ENCODE peak calls at places on chromosomes 4 and X, in six cellular contexts. L is transverse colon, F is upper lobe of left lung, T is suprapubic skin, G is SK-N-SH, X is sigmoid colon. Y is an unnamed sample. For H3K4me1, the result is how much of the 10 kb centered on the place peaks cover.

GRCh38 chr4:74473155-74473811 is 28.3 kb downstream of the AREG start:
- DNase-seq in T (no peak), X (no peak), L (no peak), F (peak), G (no peak), Y (peak)

GRCh38 chr4:129783596-129783995 is 687.6 kb downstream of the C4orf33 start:
- DNase-seq in G (no peak), L (no peak), F (no peak), X (no peak), T (no peak), Y (no peak)

GRCh38 chr4:94895081-94895480 is 137.3 kb downstream of the BMPR1B start:
- DNase-seq in G (no peak), T (no peak), L (no peak), X (no peak), F (no peak), Y (no peak)

GRCh38 chrX:94722578-94722977 is 1048.6 kb downstream of the FAM133A start:
- DNase-seq in T (no peak), G (no peak), F (no peak), L (no peak), X (no peak), Y (no peak)

GRCh38 chrX:13153796-13154195 is 109.4 kb upstream of the FAM9C start:
- DNase-seq in G (no peak), L (no peak), F (no peak), X (no peak), T (no peak), Y (no peak)

GRCh38 chr4:176277162-176277904 is 8.3 kb upstream of the ASB5 start:
- DNase-seq in T (no peak), F (peak), X (peak), L (peak), G (peak), Y (peak)

GRCh38 chr4:52091811-52092210 is 40.7 kb downstream of the SPATA18 start:
- DNase-seq in L (no peak), G (no peak), T (no peak), F (no peak), X (no peak), Y (no peak)

GRCh38 chr4:90852232-90852631 is 725.0 kb downstream of the CCSER1 start:
- DNase-seq in G (no peak), T (no peak), F (no peak), L (no peak), X (no peak), Y (no peak)

GRCh38 chrX:110853610-110854009 is 58.0 kb upstream of the CHRDL1 start:
- DNase-seq in G (peak), L (no peak), T (no peak), X (no peak), F (no peak), Y (no peak)

GRCh38 chrX:13147147-13147546 is 102.7 kb upstream of the FAM9C start:
- DNase-seq in L (no peak), F (no peak), X (no peak), G (no peak), T (no peak), Y (no peak)

GRCh38 chr4:135098061-135098460 is 896.5 kb upstream of the PABPC4L start:
- DNase-seq in G (no peak), L (no peak), X (no peak), T (no peak), F (no peak), Y (no peak)

GRCh38 chrX:69024287-69024686 is 141.0 kb downstream of the PJA1 start:
- DNase-seq in G (no peak), L (no peak), X (no peak), T (no peak), F (no peak), Y (no peak)

GRCh38 chr4:18318682-18319410 is 297.3 kb upstream of the LCORL start:
- DNase-seq in T (no peak), F (no peak), L (no peak), G (peak), X (no peak), Y (peak)

GRCh38 chr4:40992472-40993298 is 221.7 kb downstream of the APBB2 start:
- DNase-seq in T (no peak), F (no peak), G (no peak), L (no peak), X (no peak), Y (no peak)

GRCh38 chr4:41880840-41881831 is 54.1 kb upstream of the TMEM33 start:
- DNase-seq in G (peak), X (no peak), T (no peak), L (no peak), F (no peak), Y (no peak)

GRCh38 chrX:137031517-137032377 is 2.0 kb downstream of the GPR101 start:
- DNase-seq in T (no peak), L (peak), X (no peak), F (no peak), G (peak), Y (no peak)

GRCh38 chrX:153569475-153569874 is 29.5 kb downstream of the CCNQ start:
- DNase-seq in T (no peak), F (no peak), L (no peak), G (no peak), X (no peak), Y (no peak)

GRCh38 chr4:163269156-163269555 is 63.2 kb downstream of the NPY1R start:
- DNase-seq in G (no peak), X (no peak), L (no peak), T (no peak), F (no peak), Y (no peak)

GRCh38 chr4:3859571-3859970 is 93.4 kb downstream of the ADRA2C start:
- DNase-seq in G (no peak), L (no peak), X (no peak), T (no peak), F (no peak), Y (no peak)

DNA sequence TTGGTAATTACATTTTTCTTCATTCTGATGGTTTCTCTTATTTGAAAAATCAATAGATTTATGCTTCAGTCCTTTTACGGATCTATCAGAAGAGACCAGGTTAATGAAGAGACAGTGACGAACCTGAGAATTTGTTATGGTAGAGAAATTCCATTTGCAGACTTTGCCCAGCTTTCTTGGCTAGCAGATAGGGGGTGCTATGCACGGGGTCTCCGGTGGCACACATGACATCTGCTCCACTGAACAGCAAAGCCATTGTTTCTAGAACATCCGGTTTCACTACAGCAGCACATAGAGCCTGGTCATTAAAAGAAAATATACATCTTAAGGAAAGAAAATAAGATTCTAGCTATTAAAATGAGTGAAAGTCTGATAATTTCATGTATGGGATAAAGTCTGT is 85.1 kb downstream of the ARAP2 start:
- DNase-seq in G (peak), F (no peak), T (no peak), L (no peak), X (no peak), Y (no peak)
- TF ChIP-seq EP300 in G (no peak), F (no peak), T (no peak), L (no peak), X (no peak), Y (no peak)

GRCh38 chr4:153638011-153638410 is 46.1 kb upstream of the TLR2 start:
- DNase-seq in X (no peak), G (no peak), T (no peak), L (no peak), F (no peak), Y (no peak)

GRCh38 chr4:153638999-153639398 is 45.1 kb upstream of the TLR2 start:
- DNase-seq in T (no peak), F (no peak), L (no peak), X (no peak), G (no peak), Y (no peak)

GRCh38 chr4:153640476-153640802 is 43.6 kb upstream of the TLR2 start:
- DNase-seq in G (no peak), T (no peak), X (no peak), F (no peak), L (no peak), Y (no peak)

GRCh38 chr4:153641532-153641931 is 42.5 kb upstream of the TLR2 start:
- DNase-seq in T (no peak), X (no peak), G (no peak), F (no peak), L (no peak), Y (no peak)

GRCh38 chr4:153639556-153640475 is 44.3 kb upstream of the TLR2 start:
- DNase-seq in G (no peak), L (no peak), T (no peak), X (no peak), F (no peak), Y (no peak)
- TF ChIP-seq POLR2AphosphoS5 in G (no peak), L (no peak), T (no peak), X (no peak), F (no peak), Y (no peak)

DNA sequence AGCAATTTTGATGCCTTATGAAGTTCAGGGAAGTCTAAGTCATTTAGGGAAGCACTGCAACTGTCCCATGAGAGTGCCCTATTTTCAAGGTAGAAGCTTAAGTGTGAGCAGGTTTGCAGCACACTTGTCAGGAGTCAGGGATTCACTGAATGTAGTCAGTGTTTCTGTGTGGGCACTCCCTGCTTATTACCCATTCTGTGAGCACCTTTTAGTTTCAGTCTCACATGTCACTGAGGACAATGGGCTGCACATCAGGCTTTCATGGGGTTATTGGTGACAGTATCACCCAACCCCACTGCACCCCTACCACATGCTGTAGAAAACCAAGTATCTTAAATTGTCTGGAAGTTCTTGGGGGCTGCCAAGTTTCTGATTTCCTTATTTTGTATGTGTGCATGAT is 2.9 kb upstream of the CCNG2 start:
- DNase-seq in F (no peak), X (no peak), L (no peak), T (no peak), G (no peak), Y (no peak)
- H3K4me1 ChIP-seq in F (under half), X (under half), L (under half), T (under half), G (under half), Y (under half)

DNA sequence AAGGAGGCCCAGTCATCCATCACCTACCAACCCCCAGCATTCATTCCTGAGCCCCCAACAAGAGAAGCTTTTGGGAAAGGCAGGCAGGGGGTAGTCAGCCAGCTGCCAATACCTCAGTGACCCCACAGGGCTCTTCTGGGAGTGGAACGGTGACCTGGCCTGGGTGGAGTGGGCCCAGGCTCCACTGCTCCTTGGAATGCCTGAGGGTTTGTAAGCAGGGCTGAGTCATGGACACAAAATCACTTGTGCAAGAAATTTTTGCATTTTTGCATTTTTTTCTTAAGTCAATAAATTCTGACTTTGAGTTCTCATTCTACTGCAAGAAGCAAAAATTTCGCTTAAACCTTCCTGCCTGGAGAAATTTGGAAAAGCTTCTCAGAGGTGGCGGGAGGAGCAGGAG is 18.5 kb downstream of the SORCS2 start:
- DNase-seq in F (no peak), L (no peak), T (no peak), X (no peak), G (no peak), Y (no peak)
- TF ChIP-seq EP300 in F (no peak), L (no peak), T (no peak), X (no peak), G (no peak), Y (no peak)

GRCh38 chrX:39757971-39758370 is 339.8 kb downstream of the BCOR start:
- DNase-seq in G (no peak), L (no peak), X (no peak), T (no peak), F (no peak), Y (no peak)

GRCh38 chrX:39758791-39759525 is 338.8 kb downstream of the BCOR start:
- DNase-seq in L (no peak), T (no peak), F (no peak), G (no peak), X (peak), Y (no peak)

GRCh38 chrX:39762266-39762841 is 335.4 kb downstream of the BCOR start:
- DNase-seq in X (no peak), F (no peak), L (no peak), G (no peak), T (no peak), Y (no peak)

GRCh38 chrX:39760930-39761329 is 336.8 kb downstream of the BCOR start:
- DNase-seq in X (no peak), G (no peak), L (no peak), T (no peak), F (no peak), Y (no peak)

GRCh38 chrX:39759526-39760224 is 338.1 kb downstream of the BCOR start:
- DNase-seq in X (peak), T (no peak), G (peak), L (no peak), F (no peak), Y (peak)
- TF ChIP-seq POLR2AphosphoS5 in X (no peak), T (no peak), G (no peak), L (no peak), F (no peak), Y (no peak)

DNA sequence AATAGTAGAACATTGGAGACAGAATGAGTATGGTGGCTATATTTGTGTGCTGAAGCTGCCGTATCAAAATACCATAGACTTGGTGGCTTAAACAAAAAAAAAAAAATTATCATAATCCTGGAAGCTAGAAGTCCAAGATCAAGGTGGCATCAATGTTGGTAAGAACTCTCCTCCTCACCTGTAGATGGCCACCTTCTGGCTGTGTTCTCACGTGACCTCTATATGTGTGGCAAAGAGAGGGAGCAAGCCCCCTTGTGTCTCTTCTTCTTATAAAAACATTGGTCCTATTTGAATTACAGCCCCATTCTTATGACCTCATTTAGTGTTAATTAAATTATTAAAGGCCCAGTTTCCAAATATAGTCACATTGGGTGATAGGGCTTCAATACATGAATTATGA is 1640.9 kb upstream of the PCDH7 start:
- DNase-seq in L (no peak), X (no peak), T (no peak), G (no peak), F (no peak), Y (no peak)
- H3K4me1 ChIP-seq in L (under half), X (under half), T (under half), G (under half), F (under half), Y (under half)

GRCh38 chr4:78059524-78059889 is 2.4 kb downstream of the FRAS1 start:
- DNase-seq in X (peak), T (no peak), F (peak), G (peak), L (peak), Y (peak)

GRCh38 chr4:78058591-78059523 is 1.7 kb downstream of the FRAS1 start:
- DNase-seq in X (peak), G (peak), F (peak), L (peak), T (peak), Y (peak)

GRCh38 chr4:78057600-78058560 is 757 bp downstream of the FRAS1 start:
- DNase-seq in L (peak), X (peak), F (peak), T (peak), G (peak), Y (peak)

GRCh38 chr4:78057135-78057599 is at the start of gene FRAS1:
- DNase-seq in L (peak), G (peak), F (peak), T (peak), X (peak), Y (no peak)

GRCh38 chr4:78056265-78057129 is 626 bp upstream of the FRAS1 start:
- DNase-seq in L (peak), T (peak), F (peak), X (peak), G (peak), Y (peak)
- TF ChIP-seq EP300 in L (no peak), T (no peak), F (no peak), X (no peak), G (no peak), Y (no peak)

GRCh38 chr4:15778742-15779231 is 659 bp downstream of the CD38 start:
- DNase-seq in L (peak), T (no peak), X (peak), F (peak), G (no peak), Y (no peak)
- TF ChIP-seq POLR2AphosphoS5 in L (no peak), T (no peak), X (no peak), F (no peak), G (no peak), Y (no peak)

DNA sequence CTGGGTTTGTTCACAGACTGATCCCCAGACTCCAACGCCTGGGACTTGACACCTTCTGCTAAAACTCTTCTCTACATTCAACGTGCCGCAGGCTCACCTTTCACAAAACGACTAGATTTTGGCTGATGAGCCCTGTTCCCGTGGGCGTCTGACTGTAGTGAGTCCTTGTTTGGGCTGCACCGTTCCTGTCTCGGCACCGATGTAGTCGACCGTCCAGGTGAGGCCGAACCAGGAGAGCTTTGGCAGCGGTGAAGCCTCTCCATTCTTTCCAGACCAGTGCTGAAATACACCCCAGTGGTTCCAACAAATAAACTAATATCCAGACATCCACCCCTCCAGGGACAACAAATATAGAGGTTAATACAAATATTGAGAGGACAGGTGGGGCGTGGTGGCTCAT is 45.0 kb upstream of the TLR3 start:
- DNase-seq in G (no peak), F (no peak), X (no peak), T (no peak), L (no peak), Y (no peak)
- H3K4me1 ChIP-seq in G (under half), F (under half), X (under half), T (under half), L (under half), Y (under half)

DNA sequence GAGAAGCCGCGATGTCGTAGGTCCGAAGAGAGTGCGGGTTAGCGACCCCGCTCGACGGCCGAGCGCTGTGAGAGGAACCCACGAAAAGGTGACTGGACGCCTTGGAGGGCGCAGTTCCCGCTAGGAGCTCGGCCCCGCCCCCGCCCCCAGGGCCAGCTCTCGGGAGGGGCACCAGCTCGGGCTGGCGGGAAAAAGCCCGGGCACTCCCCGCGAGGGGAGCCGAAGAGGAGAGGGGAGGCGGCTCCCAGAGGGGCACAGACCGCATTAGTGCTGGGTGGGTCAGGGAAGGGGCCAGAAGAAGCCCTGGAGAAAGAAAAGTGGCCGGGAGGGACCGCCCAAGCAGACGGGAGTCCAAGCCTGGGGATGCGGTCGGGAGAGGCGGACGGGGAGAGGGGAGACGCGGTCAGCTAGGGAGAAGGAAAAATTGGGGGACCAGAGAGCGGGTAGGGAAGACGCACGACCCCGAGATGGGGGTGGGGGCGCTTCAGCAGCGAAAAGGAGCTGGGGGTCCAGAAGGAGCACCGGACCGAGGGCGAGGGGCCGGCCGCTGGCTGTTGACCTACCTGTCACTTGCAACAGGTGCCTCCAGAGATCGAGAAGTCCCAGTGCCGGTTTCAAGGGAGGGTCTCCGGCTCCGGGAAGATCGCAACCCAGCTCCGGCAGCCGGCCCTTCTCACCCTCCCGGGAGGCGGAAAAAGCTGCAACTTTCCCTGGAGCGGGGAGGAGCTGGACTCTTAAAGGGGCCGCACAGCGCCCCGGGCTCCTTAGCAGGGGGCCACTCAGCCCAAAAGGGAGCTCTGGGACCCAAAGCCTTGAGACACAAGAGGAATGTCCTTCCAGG is at the start of gene SYTL4:
- DNase-seq in F (peak), X (peak), L (peak), G (peak), T (peak), Y (peak)
- TF ChIP-seq EP300 in F (no peak), X (no peak), L (no peak), G (no peak), T (no peak), Y (no peak)